ENCODE peak calls at places on chromosomes 7 and 10, in nine cellular contexts. J is neuronal stem cell, E is PC-9, H is IMR-90, L is neural progenitor cell, M is PC-3, A is astrocyte, R is SK-N-SH, Z is K562. I is an unnamed sample.

GRCh38 chr10:1369197-1369596 is 313.0 kb downstream of the WDR37 start:
- DNase-seq in J (no peak), E (no peak), H (no peak), L (peak), M (no peak), A (no peak), R (peak), Z (no peak), I (no peak)

GRCh38 chr7:28142650-28143049 is 37.9 kb downstream of the JAZF1 start:
- DNase-seq in J (no peak), E (no peak), H (no peak), L (no peak), M (no peak), A (no peak), R (no peak), Z (no peak), I (no peak)

GRCh38 chr10:13673165-13673564 is 86.4 kb downstream of the PRPF18 start:
- DNase-seq in J (no peak), E (no peak), H (no peak), L (peak), M (no peak), A (no peak), R (no peak), Z (no peak), I (no peak)

GRCh38 chr10:32433542-32433941 is 12.4 kb upstream of the CCDC7 start:
- DNase-seq in J (no peak), E (no peak), H (no peak), L (no peak), M (no peak), A (no peak), R (no peak), Z (no peak), I (no peak)

GRCh38 chr7:75993689-75994387 is 557 bp downstream of the TMEM120A start:
- DNase-seq in J (peak), E (peak), H (peak), L (peak), M (peak), A (peak), R (peak), Z (peak), I (peak)

GRCh38 chr10:28113202-28113601 is 114.3 kb upstream of the ODAD2 start:
- DNase-seq in J (no peak), E (no peak), H (no peak), L (no peak), M (no peak), A (no peak), R (no peak), Z (no peak), I (no peak)

GRCh38 chr7:141575164-141575563 is 24.0 kb downstream of the AGK start:
- DNase-seq in J (no peak), E (no peak), H (peak), L (no peak), M (no peak), A (no peak), R (no peak), Z (no peak), I (peak)

GRCh38 chr10:30207485-30208052 is 141.5 kb downstream of the MTPAP start:
- DNase-seq in J (no peak), E (peak), H (peak), L (no peak), M (peak), A (peak), R (no peak), Z (no peak), I (no peak)

GRCh38 chr7:149043936-149044335 is 15.6 kb upstream of the PDIA4 start:
- DNase-seq in J (no peak), E (no peak), H (no peak), L (no peak), M (no peak), A (no peak), R (no peak), Z (no peak), I (no peak)

GRCh38 chr10:5828725-5829124 is 15.5 kb upstream of the GDI2 start:
- DNase-seq in J (no peak), E (no peak), H (no peak), L (no peak), M (no peak), A (no peak), R (no peak), Z (no peak), I (no peak)

GRCh38 chr10:52951819-52952218 is 179.2 kb upstream of the MBL2 start:
- DNase-seq in J (peak), E (peak), H (peak), L (peak), M (peak), A (no peak), R (no peak), Z (peak), I (peak)

GRCh38 chr7:13845601-13846000 is 143.9 kb downstream of the ETV1 start:
- DNase-seq in J (no peak), E (no peak), H (no peak), L (no peak), M (no peak), A (no peak), R (no peak), Z (no peak), I (no peak)

GRCh38 chr10:22335204-22335956 is 9.9 kb upstream of the SPAG6 start:
- DNase-seq in J (no peak), E (no peak), H (peak), L (peak), M (peak), A (peak), R (peak), Z (no peak), I (peak)

GRCh38 chr10:6748981-6749630 is 169.0 kb upstream of the PRKCQ start:
- DNase-seq in J (no peak), E (peak), H (peak), L (no peak), M (peak), A (peak), R (no peak), Z (no peak), I (peak)

GRCh38 chr7:107742678-107743566 is 1.0 kb upstream of the CBLL1 start:
- DNase-seq in J (peak), E (no peak), H (no peak), L (peak), M (no peak), A (no peak), R (peak), Z (peak), I (no peak)

GRCh38 chr10:22345301-22346086 is at the start of gene SPAG6:
- DNase-seq in J (peak), E (no peak), H (no peak), L (peak), M (no peak), A (no peak), R (peak), Z (no peak), I (no peak)

GRCh38 chr7:141941075-141941474 is 5.7 kb downstream of the CLEC5A start:
- DNase-seq in J (no peak), E (no peak), H (no peak), L (no peak), M (no peak), A (no peak), R (no peak), Z (no peak), I (no peak)

GRCh38 chr7:84364708-84365107 is 170.1 kb upstream of the SEMA3A start:
- DNase-seq in J (no peak), E (no peak), H (peak), L (peak), M (peak), A (peak), R (no peak), Z (no peak), I (peak)

GRCh38 chr10:113533801-113534200 is 19.1 kb upstream of the HABP2 start:
- DNase-seq in J (no peak), E (no peak), H (no peak), L (no peak), M (no peak), A (no peak), R (no peak), Z (no peak), I (no peak)

GRCh38 chr7:13077466-13077865 is 390.0 kb downstream of the ARL4A start:
- DNase-seq in J (no peak), E (no peak), H (peak), L (no peak), M (peak), A (peak), R (no peak), Z (no peak), I (peak)

GRCh38 chr7:117386125-117386709 is 41.1 kb downstream of the ASZ1 start:
- DNase-seq in J (no peak), E (no peak), H (peak), L (no peak), M (peak), A (peak), R (no peak), Z (no peak), I (peak)

GRCh38 chr10:60524541-60524940 is 134.9 kb upstream of the ANK3 start:
- DNase-seq in J (no peak), E (no peak), H (peak), L (no peak), M (no peak), A (peak), R (no peak), Z (no peak), I (peak)

GRCh38 chr10:120172371-120172770 is 279.8 kb downstream of the SEC23IP start:
- DNase-seq in J (no peak), E (no peak), H (no peak), L (no peak), M (peak), A (peak), R (no peak), Z (no peak), I (no peak)

GRCh38 chr7:100892364-100893317 is 3.0 kb downstream of the ACHE start:
- DNase-seq in J (no peak), E (no peak), H (no peak), L (no peak), M (no peak), A (no peak), R (no peak), Z (no peak), I (no peak)

GRCh38 chr7:131131746-131132431 is 195.8 kb upstream of the MKLN1 start:
- DNase-seq in J (no peak), E (no peak), H (no peak), L (no peak), M (peak), A (no peak), R (no peak), Z (no peak), I (no peak)

GRCh38 chr7:43135129-43135528 is 22.7 kb downstream of the HECW1 start:
- DNase-seq in J (no peak), E (no peak), H (no peak), L (no peak), M (peak), A (peak), R (no peak), Z (no peak), I (no peak)

GRCh38 chr10:88033793-88034192 is 170.4 kb downstream of the PTEN start:
- DNase-seq in J (no peak), E (no peak), H (no peak), L (peak), M (no peak), A (no peak), R (no peak), Z (no peak), I (no peak)

GRCh38 chr7:80526472-80526871 is 14.6 kb upstream of the GNAT3 start:
- DNase-seq in J (no peak), E (no peak), H (no peak), L (no peak), M (no peak), A (no peak), R (no peak), Z (no peak), I (no peak)

GRCh38 chr7:138074121-138074520 is 2.1 kb upstream of the AKR1D1 start:
- DNase-seq in J (no peak), E (no peak), H (no peak), L (no peak), M (peak), A (no peak), R (no peak), Z (no peak), I (no peak)

GRCh38 chr7:22730921-22731654 is 4.1 kb downstream of the IL6 start:
- DNase-seq in J (no peak), E (peak), H (peak), L (no peak), M (peak), A (peak), R (no peak), Z (no peak), I (peak)

GRCh38 chr7:32158076-32158475 is 87.9 kb upstream of the PDE1C start:
- DNase-seq in J (no peak), E (no peak), H (no peak), L (no peak), M (peak), A (peak), R (no peak), Z (no peak), I (no peak)

GRCh38 chr10:100158044-100158805 is 27.6 kb downstream of the ERLIN1 start:
- DNase-seq in J (no peak), E (no peak), H (no peak), L (no peak), M (no peak), A (no peak), R (no peak), Z (no peak), I (no peak)

GRCh38 chr10:22491931-22492615 is 146.8 kb downstream of the SPAG6 start:
- DNase-seq in J (no peak), E (no peak), H (no peak), L (no peak), M (no peak), A (no peak), R (no peak), Z (no peak), I (no peak)

GRCh38 chr10:64277536-64277935 is 756.3 kb downstream of the REEP3 start:
- DNase-seq in J (no peak), E (no peak), H (no peak), L (no peak), M (no peak), A (no peak), R (no peak), Z (no peak), I (no peak)

GRCh38 chr7:5282464-5283316 is at the start of gene SLC29A4:
- DNase-seq in J (no peak), E (peak), H (no peak), L (peak), M (peak), A (no peak), R (peak), Z (peak), I (no peak)

GRCh38 chr10:110764378-110764777 is 107.3 kb upstream of the PDCD4 start:
- DNase-seq in J (no peak), E (no peak), H (no peak), L (no peak), M (no peak), A (no peak), R (no peak), Z (no peak), I (no peak)
- H3K4me3 ChIP-seq in J (no peak), E (no peak), H (no peak), L (no peak), M (no peak), A (no peak), R (no peak), Z (no peak), I (no peak)

DNA sequence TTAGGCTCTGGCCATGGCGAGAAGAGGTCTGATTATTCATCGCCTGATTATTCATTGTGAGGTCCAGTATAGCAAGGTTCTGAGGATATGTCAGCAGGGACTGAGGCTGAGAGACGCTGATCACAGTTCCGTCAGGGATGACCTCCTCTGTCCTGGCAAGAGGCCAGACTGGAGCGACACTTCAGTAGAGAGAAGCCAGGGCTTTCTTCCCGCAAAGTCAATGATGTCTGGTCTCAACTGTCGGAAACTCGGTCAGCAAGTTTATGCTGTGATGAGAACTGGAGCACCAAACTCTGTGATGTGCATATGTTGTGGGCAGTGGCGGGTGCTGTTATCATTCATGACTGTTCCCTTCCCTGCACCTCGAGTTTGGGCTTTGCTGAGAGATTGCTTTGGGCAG is 29.0 kb upstream of the GNA12 start:
- DNase-seq in J (no peak), E (peak), H (no peak), L (no peak), M (peak), A (no peak), R (peak), Z (no peak), I (no peak)
- H2AFZ ChIP-seq in J (no peak), E (no peak), H (peak), L (peak), M (peak), A (peak), R (no peak), Z (no peak), I (peak)

GRCh38 chr7:30280631-30281030 is 3.8 kb upstream of the ZNRF2 start:
- DNase-seq in J (no peak), E (no peak), H (no peak), L (peak), M (no peak), A (no peak), R (no peak), Z (no peak), I (no peak)
- H3K4me3 ChIP-seq in J (no peak), E (no peak), H (no peak), L (no peak), M (no peak), A (no peak), R (no peak), Z (no peak), I (no peak)

DNA sequence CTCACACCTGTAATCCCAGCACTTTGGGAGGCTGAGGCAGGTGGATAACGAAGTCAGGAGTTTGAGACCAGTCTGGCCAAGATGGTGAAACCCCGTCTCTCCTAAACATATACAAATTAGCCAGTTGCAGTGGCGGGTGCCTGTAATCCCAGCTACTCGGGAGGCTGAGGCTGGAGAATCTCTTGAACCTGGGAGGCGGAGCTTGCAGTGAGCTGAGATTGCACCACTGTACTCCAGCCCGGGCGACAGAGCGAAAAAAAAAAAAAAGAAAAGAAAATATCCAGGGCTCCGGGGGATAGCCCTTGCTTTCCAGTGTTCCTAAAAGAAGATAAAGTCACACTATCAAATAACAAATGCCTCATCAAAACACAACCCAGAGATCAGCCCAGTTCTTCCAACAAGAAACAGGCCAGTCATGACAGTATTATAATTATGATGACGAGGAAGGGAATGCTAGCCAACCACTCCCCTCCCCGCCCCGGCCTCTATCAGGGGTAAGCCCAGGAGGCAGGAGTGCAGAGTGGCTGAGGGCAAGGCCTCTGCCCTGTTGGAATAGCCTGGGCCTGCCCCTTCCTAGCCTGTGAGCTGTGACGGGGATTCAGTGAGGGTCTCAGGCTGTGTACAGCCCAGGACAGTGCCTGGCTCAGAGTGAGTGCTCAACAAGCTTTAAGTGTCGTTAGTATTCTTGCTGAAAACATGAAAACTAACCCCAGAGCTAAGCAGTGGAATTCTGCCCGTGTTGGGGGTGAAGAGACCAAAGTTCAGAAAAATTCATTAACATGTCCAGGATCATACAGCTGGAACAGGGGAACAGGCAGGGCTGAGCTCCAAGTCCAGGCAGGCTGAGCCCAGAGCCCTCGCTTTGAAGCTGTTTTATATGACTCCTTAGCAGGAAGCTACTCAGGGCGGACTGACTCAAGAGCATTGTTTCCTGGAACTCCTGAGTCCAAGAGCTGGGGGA is 54.3 kb downstream of the FAM241B start:
- DNase-seq in J (no peak), E (peak), H (peak), L (no peak), M (peak), A (peak), R (peak), Z (no peak), I (peak)
- H2AFZ ChIP-seq in J (no peak), E (no peak), H (peak), L (no peak), M (no peak), A (peak), R (no peak), Z (no peak), I (no peak)

GRCh38 chr10:92418891-92419290 is 127.9 kb downstream of the MARCHF5 start:
- DNase-seq in J (no peak), E (no peak), H (no peak), L (no peak), M (no peak), A (no peak), R (no peak), Z (no peak), I (no peak)

GRCh38 chr10:92418221-92418620 is 127.3 kb downstream of the MARCHF5 start:
- DNase-seq in J (no peak), E (no peak), H (no peak), L (no peak), M (no peak), A (no peak), R (no peak), Z (no peak), I (no peak)

GRCh38 chr10:92419740-92420553 is 129.0 kb downstream of the MARCHF5 start:
- DNase-seq in J (no peak), E (no peak), H (peak), L (peak), M (no peak), A (peak), R (no peak), Z (no peak), I (peak)

GRCh38 chr10:92421550-92421949 is 130.6 kb downstream of the MARCHF5 start:
- DNase-seq in J (no peak), E (no peak), H (no peak), L (no peak), M (no peak), A (no peak), R (no peak), Z (no peak), I (no peak)

DNA sequence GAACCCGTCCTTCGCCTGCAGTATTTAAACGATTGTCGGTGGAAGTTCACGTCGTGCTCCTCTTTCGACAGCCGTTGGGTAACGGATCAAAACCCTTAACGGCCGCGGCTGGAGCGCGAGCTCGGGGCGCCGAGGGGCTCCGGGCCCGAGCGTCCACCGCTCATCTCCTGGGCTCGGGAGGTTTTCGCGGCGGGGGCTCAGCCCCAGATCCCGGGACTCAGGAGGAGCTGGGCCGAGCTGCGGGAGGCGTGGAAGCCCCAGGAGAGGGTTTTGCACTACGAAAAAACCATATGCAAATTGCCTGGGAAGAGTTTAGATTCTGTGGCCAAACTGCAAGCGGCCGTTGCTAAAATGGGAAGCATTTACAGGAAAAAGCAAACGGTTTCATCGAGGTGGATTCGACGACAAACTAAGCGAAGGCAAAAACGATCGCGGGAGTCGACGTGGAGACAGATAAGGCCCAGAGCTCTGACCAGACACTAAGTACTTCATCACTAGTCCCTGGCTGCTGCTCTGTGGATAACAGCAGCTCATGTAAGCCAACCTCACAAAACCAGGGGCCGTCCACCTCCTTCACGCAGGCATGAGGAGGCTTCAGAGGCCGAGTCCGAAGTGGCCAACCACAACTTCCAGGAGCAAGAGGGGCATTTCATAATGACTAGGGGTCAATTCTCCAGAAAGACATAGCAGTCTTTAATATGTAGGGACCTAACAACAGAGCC is 129.7 kb downstream of the MARCHF5 start:
- DNase-seq in J (no peak), E (no peak), H (no peak), L (peak), M (no peak), A (no peak), R (no peak), Z (no peak), I (no peak)
- H3K4me3 ChIP-seq in J (no peak), E (no peak), H (no peak), L (peak), M (no peak), A (peak), R (no peak), Z (no peak), I (no peak)

GRCh38 chr7:94393251-94393758 is 1.4 kb upstream of the COL1A2 start:
- DNase-seq in J (peak), E (no peak), H (peak), L (peak), M (no peak), A (no peak), R (no peak), Z (no peak), I (peak)
- H2AFZ ChIP-seq in J (peak), E (no peak), H (peak), L (peak), M (no peak), A (no peak), R (no peak), Z (no peak), I (no peak)

GRCh38 chr7:116187400-116187799 is 22.9 kb upstream of the TES start:
- DNase-seq in J (no peak), E (no peak), H (no peak), L (no peak), M (no peak), A (no peak), R (no peak), Z (no peak), I (no peak)
- H3K4me3 ChIP-seq in J (no peak), E (no peak), H (no peak), L (no peak), M (no peak), A (no peak), R (no peak), Z (no peak), I (no peak)

GRCh38 chr7:77383333-77383740 is 32.8 kb downstream of the GSAP start:
- DNase-seq in J (no peak), E (no peak), H (peak), L (no peak), M (peak), A (peak), R (no peak), Z (no peak), I (peak)
- H2AFZ ChIP-seq in J (peak), E (no peak), H (no peak), L (no peak), M (no peak), A (peak), R (no peak), Z (no peak), I (no peak)